ENCODE peak calls at places on chromosomes 13 and 19, in four cellular contexts. P, V, Y and R are unnamed samples. For H3K36me3 and H3K4me1, the result is how much of the 10 kb centered on the place peaks cover.

GRCh38 chr19:33460221-33460908 is 61.2 kb downstream of the PEPD start:
- DNase-seq in P (no peak), V (no peak), Y (peak), R (no peak)

GRCh38 chr19:5296021-5296420 is 44.6 kb downstream of the PTPRS start:
- DNase-seq in P (no peak), V (no peak), Y (peak), R (no peak)

GRCh38 chr19:6737873-6738725 is 719 bp upstream of the GPR108 start:
- DNase-seq in P (peak), V (peak), Y (peak), R (peak)

GRCh38 chr19:15374796-15375440 is 4.7 kb downstream of the AKAP8 start:
- DNase-seq in P (peak), V (no peak), Y (peak), R (peak)

GRCh38 chr13:101303512-101303911 is 112.8 kb downstream of the NALCN start:
- DNase-seq in P (no peak), V (no peak), Y (no peak), R (no peak)

GRCh38 chr19:32570081-32570785 is 10.8 kb upstream of the PDCD5 start:
- DNase-seq in P (no peak), V (peak), Y (peak), R (peak)

GRCh38 chr19:14476663-14477401 is 1.7 kb upstream of the PTGER1 start:
- DNase-seq in P (peak), V (no peak), Y (peak), R (peak)

GRCh38 chr19:40493778-40494177 is 27.0 kb downstream of the SPTBN4 start:
- DNase-seq in P (no peak), V (no peak), Y (no peak), R (no peak)

GRCh38 chr13:42334329-42334706 is 62.4 kb downstream of the AKAP11 start:
- DNase-seq in P (no peak), V (no peak), Y (peak), R (no peak)

GRCh38 chr13:25882732-25883357 is 169.0 kb downstream of the SHISA2 start:
- DNase-seq in P (no peak), V (peak), Y (no peak), R (no peak)
- TF ChIP-seq CTCF in P (no peak), V (no peak), Y (no peak), R (no peak)

DNA sequence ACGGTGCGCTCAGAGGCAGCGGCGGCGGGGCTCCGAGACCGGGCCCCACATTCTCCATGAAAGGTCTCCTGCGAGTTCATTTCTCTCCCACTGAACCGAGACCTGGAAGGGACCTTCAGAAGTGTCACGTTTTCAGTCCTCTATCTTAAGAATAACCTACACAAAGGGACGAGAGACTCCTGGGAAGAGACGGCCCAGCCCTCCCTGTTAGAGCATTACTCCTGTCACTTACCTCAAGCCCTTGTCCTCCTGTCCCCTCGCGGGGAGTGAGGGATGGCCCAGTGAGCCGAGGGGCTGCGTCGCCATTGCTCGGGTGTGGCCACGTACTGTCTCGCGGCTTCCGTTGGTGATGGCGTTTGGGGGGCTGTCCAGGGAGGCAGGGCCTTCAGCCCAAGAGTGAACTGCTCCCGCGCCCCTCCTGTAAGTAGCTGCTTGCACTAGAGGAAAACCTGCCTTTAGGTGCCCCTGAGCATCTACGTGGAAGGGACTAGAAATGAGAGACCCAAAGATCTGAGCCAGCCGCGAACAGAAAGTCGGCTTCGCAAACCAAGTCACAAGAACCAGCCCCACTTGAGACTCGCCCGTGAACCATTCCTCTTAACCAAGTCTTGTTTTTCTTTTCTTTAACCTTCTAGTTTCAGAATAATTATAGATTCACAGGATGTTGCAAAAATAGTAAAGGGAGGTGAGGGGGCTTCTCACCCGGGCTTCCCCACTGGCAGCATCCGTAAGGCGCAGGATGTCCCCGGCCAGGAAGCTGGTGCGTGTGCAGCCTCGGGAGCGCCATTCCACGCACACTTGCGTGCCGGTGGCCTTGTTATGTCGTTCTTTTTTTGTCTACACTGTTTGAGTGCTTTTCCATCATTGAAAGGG is 21.1 kb upstream of the NDUFS7 start:
- DNase-seq in P (no peak), V (no peak), Y (peak), R (no peak)
- H3K36me3 ChIP-seq in P (half or more), V (under half), Y (half or more), R (half or more)

GRCh38 chr19:2208975-2209374 is 27.2 kb downstream of the PLEKHJ1 start:
- DNase-seq in P (no peak), V (no peak), Y (no peak), R (no peak)

GRCh38 chr19:2209408-2209807 is 26.7 kb downstream of the PLEKHJ1 start:
- DNase-seq in P (no peak), V (no peak), Y (no peak), R (no peak)

GRCh38 chr19:2210206-2210605 is 25.9 kb downstream of the PLEKHJ1 start:
- DNase-seq in P (no peak), V (no peak), Y (no peak), R (no peak)

GRCh38 chr19:2212861-2213711 is 23.0 kb downstream of the PLEKHJ1 start:
- DNase-seq in P (no peak), V (no peak), Y (no peak), R (no peak)

GRCh38 chr19:2210987-2211740 is 25.0 kb downstream of the PLEKHJ1 start:
- DNase-seq in P (no peak), V (no peak), Y (no peak), R (no peak)
- H3K4me1 ChIP-seq in P (under half), V (under half), Y (under half), R (under half)

DNA sequence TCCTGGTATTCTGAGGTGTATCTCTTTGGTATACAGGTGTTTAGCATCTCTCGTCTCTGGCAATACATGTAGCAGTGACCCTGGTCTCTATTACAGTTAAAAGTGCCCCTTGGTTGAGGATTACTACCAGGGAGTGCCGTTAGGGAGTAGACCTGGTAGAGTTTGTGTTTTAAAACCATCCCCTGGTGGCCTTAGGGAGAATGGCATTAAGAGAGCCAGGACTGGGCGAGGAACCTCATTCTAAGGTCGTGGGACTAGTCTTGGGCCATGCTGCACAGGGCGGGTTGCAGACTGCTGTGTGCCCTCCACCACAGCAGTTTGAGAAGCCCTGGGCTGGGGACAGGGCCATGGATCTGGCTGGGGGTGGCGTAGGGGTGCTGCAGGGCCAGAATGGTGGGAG is 35.0 kb downstream of the B3GLCT start:
- DNase-seq in P (no peak), V (no peak), Y (peak), R (no peak)
- TF ChIP-seq CTCF in P (no peak), V (peak), Y (peak), R (no peak)

DNA sequence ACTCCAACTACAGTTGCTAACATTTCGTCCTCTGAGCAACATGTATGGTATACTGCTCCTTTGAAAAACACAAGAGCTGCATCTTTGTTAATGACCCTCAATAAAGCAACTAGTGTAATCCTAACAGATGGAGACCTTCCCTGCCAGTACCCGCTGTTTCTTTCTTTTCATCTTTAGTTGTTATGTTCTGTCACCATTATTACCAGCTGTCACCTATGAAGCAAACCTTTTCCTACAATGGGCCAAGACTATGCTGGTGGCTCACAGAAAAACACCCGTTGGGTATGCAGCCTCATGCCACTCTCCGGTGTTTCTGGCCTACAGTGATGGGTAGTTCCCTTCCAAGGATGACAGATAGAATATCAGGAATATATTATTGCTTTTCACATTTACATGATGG is 29.7 kb upstream of the CYSLTR2 start:
- DNase-seq in P (no peak), V (no peak), Y (no peak), R (no peak)
- H3K36me3 ChIP-seq in P (under half), V (under half), Y (under half), R (under half)

GRCh38 chr13:106156468-106156867 is 379.0 kb downstream of the EFNB2 start:
- DNase-seq in P (no peak), V (no peak), Y (peak), R (no peak)
- H3K4me1 ChIP-seq in P (under half), V (under half), Y (under half), R (under half)

GRCh38 chr13:31504918-31505317 is 234.4 kb upstream of the RXFP2 start:
- DNase-seq in P (no peak), V (no peak), Y (no peak), R (no peak)
- TF ChIP-seq CTCF in P (no peak), V (no peak), Y (no peak), R (no peak)

DNA sequence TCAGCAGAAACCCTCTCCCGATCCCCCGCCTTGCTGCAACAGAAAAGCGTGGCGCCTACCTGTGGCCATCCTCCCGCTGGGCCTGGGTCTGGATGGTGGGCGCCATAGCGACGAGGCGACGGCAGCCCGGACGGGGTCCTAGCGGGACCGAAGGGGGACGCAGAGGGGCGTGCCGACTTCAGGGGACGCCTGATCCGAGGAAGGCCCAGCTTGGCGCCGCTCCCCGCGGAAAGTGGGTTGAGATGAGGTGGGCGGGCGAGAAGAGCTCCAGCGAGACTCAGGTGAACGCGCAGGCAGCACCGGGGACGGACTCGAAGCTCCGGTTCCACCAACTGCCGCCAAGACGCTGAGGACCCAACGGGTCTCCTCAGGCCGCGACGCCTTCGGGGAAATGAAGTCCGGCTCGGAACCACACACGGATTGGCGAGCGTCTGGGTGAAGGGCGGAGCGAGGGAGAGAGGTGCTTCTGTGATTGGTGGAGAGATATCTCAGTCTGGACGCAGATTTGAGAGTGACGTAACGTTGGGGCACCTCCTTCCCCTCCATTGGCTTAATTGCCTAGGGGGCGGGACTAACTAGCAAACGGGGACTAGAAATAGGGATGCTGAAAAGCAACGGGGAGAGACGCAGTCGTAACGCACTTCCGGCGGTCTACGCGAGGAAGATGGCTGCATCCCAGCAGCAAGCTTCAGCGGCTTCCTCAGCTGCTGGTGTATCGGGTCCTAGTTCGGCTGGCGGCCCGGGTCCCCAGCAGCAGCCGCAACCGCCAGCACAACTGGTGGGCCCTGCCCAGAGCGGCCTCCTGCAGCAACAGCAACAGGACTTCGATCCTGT is at the start of the genes MED29 and PAF1:
- DNase-seq in P (peak), V (peak), Y (peak), R (peak)
- H3K36me3 ChIP-seq in P (half or more), V (under half), Y (half or more), R (half or more)

GRCh38 chr13:75366380-75367280 is 115.3 kb downstream of the TBC1D4 start:
- DNase-seq in P (no peak), V (no peak), Y (no peak), R (no peak)
- H3K4me1 ChIP-seq in P (half or more), V (under half), Y (under half), R (under half)

GRCh38 chr19:45500918-45501729 is 2.9 kb downstream of the PPM1N start:
- DNase-seq in P (no peak), V (no peak), Y (peak), R (no peak)

GRCh38 chr19:45496349-45496953 is 396 bp downstream of the RTN2 start:
- DNase-seq in P (peak), V (peak), Y (peak), R (no peak)

GRCh38 chr19:45497791-45498190 is 452 bp upstream of the PPM1N start:
- DNase-seq in P (no peak), V (peak), Y (no peak), R (no peak)

GRCh38 chr19:45499196-45500180 is 1.2 kb downstream of the PPM1N start:
- DNase-seq in P (peak), V (peak), Y (peak), R (no peak)

DNA sequence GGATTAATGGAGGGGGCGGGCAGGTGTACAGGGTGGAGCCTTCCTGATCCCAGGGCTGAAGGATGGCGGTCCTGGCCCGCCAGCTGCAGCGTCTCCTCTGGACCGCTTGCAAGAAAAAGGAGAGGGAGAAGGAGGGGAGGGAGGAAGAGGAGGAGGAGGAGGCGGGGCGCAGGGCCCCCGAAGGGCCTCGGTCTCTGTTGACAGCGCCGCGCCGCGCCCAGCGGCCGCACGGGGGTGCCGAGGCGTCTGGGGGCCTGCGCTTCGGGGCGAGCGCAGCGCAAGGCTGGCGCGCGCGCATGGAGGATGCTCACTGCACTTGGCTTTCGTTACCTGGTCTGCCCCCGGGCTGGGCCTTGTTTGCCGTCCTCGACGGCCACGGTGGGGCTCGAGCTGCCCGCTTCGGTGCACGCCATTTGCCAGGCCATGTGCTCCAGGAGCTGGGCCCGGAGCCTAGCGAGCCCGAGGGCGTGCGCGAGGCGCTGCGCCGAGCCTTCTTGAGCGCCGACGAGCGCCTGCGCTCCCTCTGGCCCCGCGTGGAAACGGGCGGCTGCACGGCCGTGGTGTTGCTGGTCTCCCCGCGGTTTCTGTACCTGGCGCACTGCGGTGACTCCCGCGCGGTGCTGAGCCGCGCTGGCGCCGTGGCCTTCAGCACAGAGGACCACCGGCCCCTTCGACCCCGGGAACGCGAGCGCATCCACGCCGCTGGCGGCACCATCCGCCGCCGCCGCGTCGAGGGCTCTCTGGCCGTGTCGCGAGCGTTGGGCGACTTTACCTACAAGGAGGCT is at the start of gene PPM1N:
- DNase-seq in P (no peak), V (peak), Y (peak), R (no peak)
- TF ChIP-seq CTCF in P (no peak), V (peak), Y (no peak), R (no peak)